ENCODE peak calls at places on chromosomes 1 and 21, in ten cellular contexts. R is OCI-LY7, H is MM.1S, U is neural progenitor cell, F is K562, Y is IMR-90, J is mesenchymal stem cell, N is SK-N-SH, E is neuronal stem cell, M is A549. V is an unnamed sample. For H3K4me1 and H3K9me3, the result is how much of the 10 kb centered on the place peaks cover.

GRCh38 chr1:111417755-111418154 is 9.8 kb downstream of the OVGP1 start:
- DNase-seq in R (no peak), H (no peak), U (no peak), F (no peak), Y (peak), J (peak), N (no peak), E (no peak), M (peak), V (no peak)

GRCh38 chr1:40583980-40584379 is 52.5 kb downstream of the ZNF684 start:
- DNase-seq in R (no peak), H (no peak), U (no peak), F (no peak), Y (no peak), J (no peak), N (no peak), E (no peak), M (no peak), V (no peak)

GRCh38 chr1:8340456-8340855 is 22.5 kb downstream of the SLC45A1 start:
- DNase-seq in R (no peak), H (no peak), U (no peak), F (no peak), Y (no peak), J (no peak), N (no peak), E (no peak), M (no peak), V (no peak)

GRCh38 chr21:17585875-17586450 is 26.7 kb downstream of the BTG3 start:
- DNase-seq in R (peak), H (peak), U (peak), F (peak), Y (peak), J (peak), N (peak), E (peak), M (peak), V (peak)

GRCh38 chr1:227192163-227192562 is 126.1 kb downstream of the CDC42BPA start:
- DNase-seq in R (no peak), H (peak), U (no peak), F (no peak), Y (peak), J (peak), N (no peak), E (no peak), M (peak), V (peak)

GRCh38 chr1:227124461-227124860 is 184.4 kb downstream of the COQ8A start:
- DNase-seq in R (no peak), H (no peak), U (no peak), F (no peak), Y (peak), J (no peak), N (no peak), E (no peak), M (no peak), V (no peak)

GRCh38 chr1:40076895-40077312 is 20.1 kb downstream of the PPT1 start:
- DNase-seq in R (no peak), H (no peak), U (no peak), F (peak), Y (peak), J (peak), N (no peak), E (no peak), M (no peak), V (peak)

GRCh38 chr1:245690946-245691456 is 536.2 kb downstream of the KIF26B start:
- DNase-seq in R (no peak), H (no peak), U (no peak), F (no peak), Y (no peak), J (no peak), N (no peak), E (no peak), M (no peak), V (no peak)

GRCh38 chr1:203364806-203365205 is 13.9 kb upstream of the FMOD start:
- DNase-seq in R (no peak), H (no peak), U (no peak), F (no peak), Y (no peak), J (no peak), N (no peak), E (no peak), M (no peak), V (no peak)

GRCh38 chr1:9261496-9261895 is 26.9 kb downstream of the H6PD start:
- DNase-seq in R (no peak), H (no peak), U (no peak), F (no peak), Y (no peak), J (no peak), N (no peak), E (no peak), M (no peak), V (no peak)

GRCh38 chr1:221801773-221802516 is 60.1 kb upstream of the DUSP10 start:
- DNase-seq in R (no peak), H (no peak), U (peak), F (no peak), Y (peak), J (peak), N (no peak), E (no peak), M (peak), V (peak)

GRCh38 chr1:48943393-48943792 is 166.7 kb upstream of the BEND5 start:
- DNase-seq in R (no peak), H (no peak), U (no peak), F (no peak), Y (no peak), J (no peak), N (no peak), E (no peak), M (no peak), V (no peak)

GRCh38 chr21:33211732-33212131 is 18.0 kb upstream of the IFNAR2 start:
- DNase-seq in R (peak), H (peak), U (no peak), F (no peak), Y (no peak), J (no peak), N (no peak), E (no peak), M (no peak), V (no peak)
- H3K4me1 ChIP-seq in R (half or more), H (under half), U (under half), F (under half), Y (under half), J (under half), N (under half), E (under half), M (under half), V (under half)

GRCh38 chr1:155003227-155003765 is 694 bp downstream of the ZBTB7B start:
- DNase-seq in R (peak), H (peak), U (peak), F (no peak), Y (no peak), J (peak), N (peak), E (no peak), M (peak), V (peak)
- H3K4me2 ChIP-seq in R (peak), H (peak), U (peak), F (peak), Y (peak), J (peak), N (peak), E (peak), M (peak), V (peak)

GRCh38 chr1:79371802-79372201 is 365.3 kb upstream of the ADGRL4 start:
- DNase-seq in R (no peak), H (no peak), U (no peak), F (no peak), Y (no peak), J (no peak), N (no peak), E (no peak), M (no peak), V (no peak)

GRCh38 chr1:79373481-79374132 is 367.1 kb upstream of the ADGRL4 start:
- DNase-seq in R (no peak), H (no peak), U (no peak), F (no peak), Y (no peak), J (no peak), N (no peak), E (no peak), M (no peak), V (peak)

GRCh38 chr1:79375352-79375751 is 368.8 kb upstream of the ADGRL4 start:
- DNase-seq in R (no peak), H (no peak), U (peak), F (no peak), Y (no peak), J (no peak), N (no peak), E (peak), M (no peak), V (no peak)

GRCh38 chr1:79380078-79380477 is 373.5 kb upstream of the ADGRL4 start:
- DNase-seq in R (no peak), H (no peak), U (no peak), F (no peak), Y (no peak), J (no peak), N (no peak), E (no peak), M (peak), V (no peak)

DNA sequence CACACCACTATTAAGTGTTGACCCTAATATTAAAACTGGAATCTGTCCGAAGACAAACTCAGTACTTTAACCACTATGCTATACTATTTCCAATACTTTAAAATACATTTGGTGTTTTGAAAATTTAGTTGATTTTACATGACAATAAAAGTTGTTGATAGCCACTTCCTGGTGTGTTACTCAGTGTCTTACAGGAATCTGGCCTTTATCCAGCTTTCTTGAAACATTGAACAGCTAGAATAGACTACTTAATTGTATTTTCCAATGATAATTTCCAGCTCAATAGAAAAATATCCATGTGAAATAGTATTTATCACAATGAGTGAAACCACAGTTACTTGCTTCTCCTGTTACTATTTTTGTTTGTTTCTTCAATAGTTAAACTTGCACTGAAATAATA is 369.6 kb upstream of the ADGRL4 start:
- DNase-seq in R (no peak), H (no peak), U (no peak), F (no peak), Y (no peak), J (no peak), N (no peak), E (no peak), M (no peak), V (no peak)
- H3K9me3 ChIP-seq in R (under half), H (under half), U (under half), F (under half), Y (under half), J (under half), N (under half), E (under half), M (under half), V (under half)

GRCh38 chr1:230243583-230244377 is 176.7 kb downstream of the GALNT2 start:
- DNase-seq in R (no peak), H (no peak), U (no peak), F (no peak), Y (peak), J (no peak), N (no peak), E (no peak), M (no peak), V (peak)
- H3K4me1 ChIP-seq in R (under half), H (under half), U (under half), F (under half), Y (under half), J (under half), N (under half), E (under half), M (under half), V (under half)

DNA sequence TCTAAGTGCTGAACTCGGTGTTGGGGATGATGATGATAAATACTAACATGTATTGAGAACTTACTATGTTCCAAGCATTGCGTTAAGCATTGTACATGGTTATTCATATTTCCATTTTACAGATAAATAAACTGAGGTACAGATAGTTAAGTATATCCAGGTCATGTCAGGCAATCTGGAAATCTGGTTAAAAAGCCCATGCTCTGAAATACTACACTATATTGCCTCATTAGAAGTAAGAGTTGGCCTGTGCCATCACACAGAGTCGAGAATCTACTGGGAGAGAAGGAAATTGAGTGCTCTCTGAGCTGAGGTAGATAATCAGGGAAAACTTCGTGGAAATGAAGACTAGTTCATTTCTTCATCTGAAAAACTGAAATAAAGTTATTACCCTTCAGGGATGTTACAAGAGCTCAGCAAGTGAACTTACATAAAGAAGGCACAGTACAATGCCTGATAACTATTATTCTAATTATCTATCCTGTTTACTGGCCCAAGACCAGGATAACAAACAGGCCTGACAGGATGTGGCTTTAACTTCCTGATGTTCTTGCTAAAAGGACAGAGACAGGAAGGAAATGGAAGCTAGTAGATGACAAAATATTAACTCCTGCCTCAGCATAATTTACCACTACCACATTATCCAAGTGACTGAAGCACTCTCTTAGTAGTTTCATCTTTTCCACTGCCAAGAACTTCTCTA is 85.6 kb downstream of the EPS15 start:
- DNase-seq in R (peak), H (peak), U (no peak), F (no peak), Y (no peak), J (peak), N (no peak), E (no peak), M (no peak), V (no peak)
- H3K4me2 ChIP-seq in R (peak), H (peak), U (no peak), F (no peak), Y (no peak), J (no peak), N (no peak), E (no peak), M (no peak), V (no peak)

V was measured in fibroblast of lung.